ENCODE peak calls at places on chromosomes 12 and 14, in four cellular contexts. C is K562, X is HepG2, W is GM12878. B is an unnamed sample.

GRCh38 chr12:25436206-25436912 is 116.7 kb downstream of the LMNTD1 start:
- DNase-seq in X (peak; percentile 49), W (peak; percentile 20), C (peak; percentile 60), B (peak; percentile 58)

GRCh38 chr12:26109343-26109841 is 15.4 kb downstream of the BHLHE41 start:
- DNase-seq in C (no peak), W (no peak), X (no peak), B (no peak)

GRCh38 chr12:24546084-24546483 is 402.8 kb downstream of the BCAT1 start:
- DNase-seq in C (no peak), X (no peak), W (no peak), B (no peak)

GRCh38 chr12:98373019-98373554 is 142.3 kb upstream of the TMPO start:
- DNase-seq in W (no peak), C (peak; percentile 44), X (peak; percentile 30), B (peak; percentile 40)

GRCh38 chr12:24754690-24755638 is 193.9 kb downstream of the BCAT1 start:
- DNase-seq in X (peak; percentile 94), C (no peak), W (no peak), B (no peak)

GRCh38 chr12:118052324-118053070 is 8.5 kb downstream of the WSB2 start:
- DNase-seq in X (peak; percentile 99), C (no peak), W (no peak), B (no peak)

GRCh38 chr14:104130974-104131651 is 7.3 kb upstream of the KIF26A start:
- DNase-seq in X (peak; percentile 23), C (no peak), W (no peak), B (peak; percentile 60)

GRCh38 chr12:5043589-5044419 is at the start of gene KCNA5:
- DNase-seq in W (no peak), X (no peak), C (no peak), B (no peak)

GRCh38 chr12:53200458-53201169 is 6.4 kb downstream of the ITGB7 start:
- DNase-seq in X (no peak), W (peak; percentile 79), C (no peak), B (no peak)

GRCh38 chr14:91387135-91387849 is 30.3 kb downstream of the CCDC88C start:
- DNase-seq in X (no peak), C (no peak), W (no peak), B (no peak)

GRCh38 chr12:20443792-20444191 is 75.5 kb downstream of the PDE3A start:
- DNase-seq in W (no peak), X (no peak), C (no peak), B (no peak)

GRCh38 chr12:85275359-85275758 is 4.7 kb upstream of the ALX1 start:
- DNase-seq in X (no peak), W (no peak), C (no peak), B (no peak)

GRCh38 chr14:23095196-23096108 is at the start of gene C14orf119:
- DNase-seq in W (peak; percentile 99), X (peak; percentile 100), C (peak; percentile 99), B (peak; percentile 99)

GRCh38 chr12:3777206-3777809 is 24.4 kb upstream of the CRACR2A start:
- DNase-seq in W (no peak), X (peak; percentile 30), C (peak; percentile 13), B (peak; percentile 38)

GRCh38 chr12:27974735-27975221 is 2.2 kb upstream of the PTHLH start:
- DNase-seq in X (no peak), W (no peak), C (no peak), B (no peak)

GRCh38 chr12:109822951-109823411 is 10.2 kb downstream of the TRPV4 start:
- DNase-seq in X (peak; percentile 73), C (no peak), W (no peak), B (no peak)

GRCh38 chr14:87217023-87217422 is 776.0 kb downstream of the GALC start:
- DNase-seq in X (no peak), W (no peak), C (no peak), B (no peak)

GRCh38 chr12:97602315-97602714 is 139.7 kb downstream of the RMST start:
- DNase-seq in C (no peak), X (no peak), W (no peak), B (no peak)

GRCh38 chr14:54570651-54571415 is 3.9 kb downstream of the SAMD4A start:
- DNase-seq in X (no peak), C (no peak), W (no peak), B (no peak)

GRCh38 chr12:24535334-24536019 is 413.4 kb downstream of the BCAT1 start:
- DNase-seq in X (no peak), C (no peak), W (no peak), B (no peak)

GRCh38 chr12:107515446-107515958 is 170.1 kb upstream of the PWP1 start:
- DNase-seq in C (no peak), X (no peak), W (no peak), B (no peak)

GRCh38 chr14:53509227-53509822 is 356.2 kb upstream of the DDHD1 start:
- DNase-seq in C (no peak), X (no peak), W (no peak), B (no peak)

GRCh38 chr12:14643247-14643646 is 53.2 kb downstream of the GUCY2C start:
- DNase-seq in X (no peak), C (no peak), W (no peak), B (no peak)

GRCh38 chr12:26853303-26854027 is 20.5 kb upstream of the ITPR2 start:
- DNase-seq in C (peak; percentile 61), X (peak; percentile 58), W (no peak), B (peak; percentile 68)

GRCh38 chr12:124039276-124039675 is 66.3 kb downstream of the ZNF664 start:
- DNase-seq in W (no peak), X (no peak), C (no peak), B (no peak)

GRCh38 chr12:11968516-11968915 is 102.2 kb upstream of the BCL2L14 start:
- DNase-seq in X (no peak), C (no peak), W (no peak), B (no peak)

GRCh38 chr12:27555928-27556778 is 32.1 kb downstream of the PPFIBP1 start:
- DNase-seq in W (no peak), X (no peak), C (no peak), B (no peak)

GRCh38 chr14:81453166-81453766 is 53.1 kb upstream of the STON2 start:
- DNase-seq in W (no peak), X (peak; percentile 47), C (peak; percentile 48), B (peak; percentile 46)

GRCh38 chr14:105447651-105448640 is 26.7 kb upstream of the CRIP2 start:
- DNase-seq in W (no peak), X (no peak), C (no peak), B (no peak)

GRCh38 chr12:94062796-94063635 is 85.4 kb upstream of the PLXNC1 start:
- DNase-seq in X (no peak), C (no peak), W (no peak), B (no peak)

GRCh38 chr12:96047621-96048211 is 12.3 kb upstream of the LTA4H start:
- DNase-seq in C (no peak), W (peak; percentile 68), X (peak; percentile 27), B (no peak)

GRCh38 chr14:67429651-67430205 is 17.8 kb upstream of the PLEK2 start:
- DNase-seq in C (no peak), X (no peak), W (no peak), B (no peak)

GRCh38 chr14:67426161-67426560 is 14.2 kb upstream of the PLEK2 start:
- DNase-seq in C (no peak), W (no peak), X (no peak), B (no peak)

GRCh38 chr14:67426983-67427601 is 15.1 kb upstream of the PLEK2 start:
- DNase-seq in W (no peak), C (peak; percentile 62), X (peak; percentile 76), B (peak; percentile 83)

GRCh38 chr14:67425603-67426002 is 13.6 kb upstream of the PLEK2 start:
- DNase-seq in X (no peak), W (no peak), C (peak; percentile 41), B (no peak)

DNA sequence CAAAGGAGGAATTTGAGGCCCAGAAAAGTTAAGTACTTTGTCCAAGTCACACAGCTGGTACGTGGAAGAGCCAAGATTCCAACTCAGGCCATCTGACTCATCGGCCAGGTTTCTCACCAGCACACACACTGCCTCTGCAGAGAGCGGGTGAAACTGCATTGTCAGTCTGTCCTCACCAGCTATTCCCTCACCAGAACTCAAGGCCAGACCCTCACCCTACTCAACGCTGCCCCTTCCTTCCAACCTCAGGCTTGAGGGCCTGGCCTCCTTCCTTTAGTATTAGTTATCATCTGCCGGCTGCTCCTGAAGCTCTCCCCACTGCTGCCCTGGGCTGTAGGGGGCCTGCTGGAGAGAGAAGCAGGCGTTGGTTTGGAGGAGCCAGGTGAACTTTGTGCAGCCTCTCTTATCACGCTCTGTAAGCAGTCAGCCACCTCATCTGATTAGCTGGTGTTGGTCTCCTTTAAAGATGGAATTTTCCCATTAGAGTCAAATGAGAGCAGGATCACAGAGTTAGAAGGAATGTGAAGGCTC is 16.6 kb upstream of the PLEK2 start:
- DNase-seq in W (no peak), X (peak; percentile 60), C (no peak), B (no peak)
- TF ChIP-seq TARDBP in W (no peak), X (no peak), C (no peak), B (no peak)

DNA sequence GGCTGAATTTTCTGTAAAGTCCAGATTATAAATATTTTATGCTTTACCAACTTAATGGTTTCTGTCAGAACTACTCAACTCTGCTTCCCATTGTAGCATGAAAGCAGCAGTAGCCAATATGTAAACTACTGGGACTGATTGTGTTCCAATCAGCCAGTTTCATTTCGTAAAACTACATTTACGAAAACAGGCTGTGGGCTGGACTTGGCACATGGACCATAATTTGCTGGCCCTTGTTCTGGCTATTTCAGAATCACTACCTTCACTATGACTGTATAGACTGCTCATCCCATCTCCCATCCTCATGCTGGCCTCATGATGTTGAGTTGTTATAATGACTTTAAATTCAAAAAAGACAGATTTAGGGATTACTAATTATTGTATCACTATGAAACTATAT is 38.7 kb downstream of the FAR2 start:
- DNase-seq in X (no peak), C (no peak), W (no peak), B (no peak)
- TF ChIP-seq BHLHE40 in X (no peak), C (no peak), W (no peak), B (no peak)

DNA sequence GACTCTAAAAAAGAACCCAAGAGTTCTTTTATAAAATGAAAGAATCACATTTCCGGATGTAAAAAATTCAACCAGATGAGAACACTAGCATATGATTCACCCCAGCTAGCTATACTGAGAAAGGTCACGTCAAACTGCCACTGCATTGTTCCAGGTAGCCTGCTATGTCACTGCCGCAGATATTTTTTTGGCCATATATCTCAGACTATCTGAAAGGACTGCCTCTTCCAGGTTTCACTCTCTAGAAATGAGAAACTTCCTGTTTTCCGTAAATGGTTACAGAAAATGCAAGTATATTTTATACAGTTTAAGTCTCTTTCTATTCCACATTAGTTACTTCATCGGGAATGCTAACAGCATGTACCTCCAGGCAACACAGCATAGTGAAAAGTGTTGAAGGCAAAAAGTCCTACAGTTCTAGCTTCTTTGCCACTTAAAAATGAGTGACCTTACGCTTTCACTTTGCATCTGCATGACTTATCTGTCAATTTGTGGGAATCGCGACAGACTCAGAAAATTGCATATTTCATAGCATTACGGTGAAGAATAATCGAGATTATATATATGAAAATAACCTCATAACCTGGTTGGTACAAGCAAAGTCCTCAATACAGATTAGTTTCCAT is 105.2 kb downstream of the MED13L start:
- DNase-seq in W (no peak), C (peak; percentile 71), X (no peak), B (no peak)
- TF ChIP-seq TARDBP in W (no peak), C (no peak), X (no peak), B (no peak)

GRCh38 chr14:69052181-69052601 is 73.1 kb upstream of the ACTN1 start:
- DNase-seq in W (no peak), X (no peak), C (no peak), B (no peak)

GRCh38 chr14:69047255-69047654 is 68.2 kb upstream of the ACTN1 start:
- DNase-seq in W (no peak), C (no peak), X (no peak), B (no peak)

GRCh38 chr14:69048456-69048855 is 69.4 kb upstream of the ACTN1 start:
- DNase-seq in C (no peak), W (no peak), X (no peak), B (no peak)

GRCh38 chr14:69050235-69051184 is 71.4 kb upstream of the ACTN1 start:
- DNase-seq in X (no peak), W (no peak), C (no peak), B (no peak)

GRCh38 chr14:69049675-69050074 is 70.6 kb upstream of the ACTN1 start:
- DNase-seq in W (no peak), C (no peak), X (peak; percentile 29), B (no peak)
- TF ChIP-seq BHLHE40 in W (no peak), C (no peak), X (no peak), B (no peak)